ENCODE peak calls at places on chromosomes 7 and 10, in eight cellular contexts. L is cardiac muscle cell; N is head of caudate nucleus; R is activated T-helper 9 cell treated with anti-CD3 and anti-CD28 coated beads, Interleukin-2, amount 50 U/mL, for 16 hours; K is SK-N-MC; A is AG10803; X is foreskin fibroblast; D is NCI-H748 treated with DMSO at 0.1 percent for 48 hours. E is an unnamed sample.

GRCh38 chr10:97426776-97427570 is 982 bp downstream of the PGAM1 start:
- DNase-seq in A (no peak), K (no peak), N (no peak), X (no peak), L (no peak), D (no peak), R (no peak), E (no peak)

GRCh38 chr10:75048669-75049098 is 62.8 kb upstream of the SAMD8 start:
- DNase-seq in L (peak), K (no peak), D (no peak), X (no peak), N (no peak), R (no peak), A (peak), E (no peak)

GRCh38 chr7:132882714-132883428 is 199.0 kb downstream of the CHCHD3 start:
- DNase-seq in A (no peak), L (no peak), X (no peak), D (no peak), R (no peak), N (no peak), K (no peak), E (no peak)

GRCh38 chr10:64070241-64070640 is 549.0 kb downstream of the REEP3 start:
- DNase-seq in R (no peak), K (no peak), N (no peak), D (no peak), A (no peak), X (no peak), L (no peak), E (no peak)

GRCh38 chr7:47609803-47610452 is 28.0 kb upstream of the TNS3 start:
- DNase-seq in R (no peak), N (no peak), D (no peak), A (peak), L (peak), X (no peak), K (no peak), E (no peak)

GRCh38 chr10:34816067-34817002 is 1.2 kb upstream of the PARD3 start:
- DNase-seq in N (peak), D (no peak), L (peak), X (no peak), A (peak), R (no peak), K (no peak), E (no peak)

GRCh38 chr7:133602291-133602690 is 349.4 kb downstream of the EXOC4 start:
- DNase-seq in D (no peak), A (peak), X (peak), N (no peak), L (peak), K (no peak), R (no peak), E (no peak)

GRCh38 chr10:114172241-114172640 is 1.8 kb downstream of the CCDC186 start:
- DNase-seq in A (peak), D (no peak), K (no peak), N (no peak), X (no peak), R (no peak), L (peak), E (no peak)

GRCh38 chr7:157495594-157495993 is 158.8 kb downstream of the DNAJB6 start:
- DNase-seq in L (no peak), N (no peak), R (no peak), X (no peak), K (no peak), D (no peak), A (no peak), E (no peak)

GRCh38 chr7:145779165-145779564 is 337.4 kb upstream of the CNTNAP2 start:
- DNase-seq in X (no peak), A (no peak), K (no peak), N (no peak), R (no peak), D (no peak), L (no peak), E (no peak)

GRCh38 chr10:79452174-79452611 is 6.8 kb upstream of the ZCCHC24 start:
- DNase-seq in K (no peak), N (no peak), L (peak), R (no peak), D (no peak), A (no peak), X (no peak), E (no peak)

GRCh38 chr7:120033114-120033513 is 239.9 kb upstream of the KCND2 start:
- DNase-seq in R (no peak), L (no peak), X (no peak), D (no peak), K (no peak), A (no peak), N (no peak), E (no peak)

GRCh38 chr7:18179058-18179457 is 151.4 kb upstream of the PRPS1L1 start:
- DNase-seq in K (no peak), D (no peak), L (peak), N (no peak), A (no peak), X (no peak), R (no peak), E (no peak)

GRCh38 chr10:28897617-28898464 is 220.5 kb downstream of the BAMBI start:
- DNase-seq in N (peak), X (no peak), L (peak), A (no peak), R (no peak), D (no peak), K (no peak), E (no peak)

GRCh38 chr7:36711256-36711655 is 13.0 kb downstream of the AOAH start:
- DNase-seq in N (no peak), X (no peak), A (no peak), R (no peak), L (no peak), K (no peak), D (no peak), E (no peak)